ENCODE peak calls at places on chromosomes 7 and 10, in seven cellular contexts. One of them, this sample, is unnamed.

GRCh38 chr7:102260856-102261255 is 25.8 kb upstream of the SH2B2 start:
- DNase-seq in Caki2: no peak
- DNase-seq in fibroblast of pulmonary artery: peak
- DNase-seq in hypothalamus: no peak
- DNase-seq in progenitor cell of endocrine pancreas: no peak
- DNase-seq in left colon: no peak
- DNase-seq in stimulated activated CD4-positive, alpha-beta T cell treated with anti-CD3 and anti-CD28 coated beads, Interleukin-2, amount 100 ng/mL, for 48 hours: no peak
- DNase-seq in this sample: no peak

GRCh38 chr10:110008518-110009339 is 945 bp downstream of the ADD3 start:
- DNase-seq in Caki2: peak
- DNase-seq in fibroblast of pulmonary artery: peak
- DNase-seq in hypothalamus: no peak
- DNase-seq in progenitor cell of endocrine pancreas: no peak
- DNase-seq in left colon: peak
- DNase-seq in stimulated activated CD4-positive, alpha-beta T cell treated with anti-CD3 and anti-CD28 coated beads, Interleukin-2, amount 100 ng/mL, for 48 hours: peak
- DNase-seq in this sample: peak

GRCh38 chr7:47333959-47334358 is 248.0 kb downstream of the TNS3 start:
- DNase-seq in Caki2: no peak
- DNase-seq in fibroblast of pulmonary artery: no peak
- DNase-seq in hypothalamus: no peak
- DNase-seq in progenitor cell of endocrine pancreas: no peak
- DNase-seq in left colon: no peak
- DNase-seq in stimulated activated CD4-positive, alpha-beta T cell treated with anti-CD3 and anti-CD28 coated beads, Interleukin-2, amount 100 ng/mL, for 48 hours: no peak
- DNase-seq in this sample: no peak

GRCh38 chr10:27482984-27483956 is 20.8 kb upstream of the RAB18 start:
- DNase-seq in Caki2: no peak
- DNase-seq in fibroblast of pulmonary artery: no peak
- DNase-seq in hypothalamus: no peak
- DNase-seq in progenitor cell of endocrine pancreas: no peak
- DNase-seq in left colon: no peak
- DNase-seq in stimulated activated CD4-positive, alpha-beta T cell treated with anti-CD3 and anti-CD28 coated beads, Interleukin-2, amount 100 ng/mL, for 48 hours: no peak
- DNase-seq in this sample: no peak

GRCh38 chr7:139482662-139483466 is 609 bp downstream of the KLRG2 start:
- DNase-seq in Caki2: no peak
- DNase-seq in fibroblast of pulmonary artery: peak
- DNase-seq in hypothalamus: no peak
- DNase-seq in progenitor cell of endocrine pancreas: peak
- DNase-seq in left colon: peak
- DNase-seq in stimulated activated CD4-positive, alpha-beta T cell treated with anti-CD3 and anti-CD28 coated beads, Interleukin-2, amount 100 ng/mL, for 48 hours: peak
- DNase-seq in this sample: peak

GRCh38 chr7:74575083-74575803 is 82.3 kb upstream of the GTF2I start:
- DNase-seq in Caki2: peak
- DNase-seq in fibroblast of pulmonary artery: peak
- DNase-seq in hypothalamus: no peak
- DNase-seq in progenitor cell of endocrine pancreas: no peak
- DNase-seq in left colon: peak
- DNase-seq in stimulated activated CD4-positive, alpha-beta T cell treated with anti-CD3 and anti-CD28 coated beads, Interleukin-2, amount 100 ng/mL, for 48 hours: no peak
- DNase-seq in this sample: no peak

GRCh38 chr10:16449454-16449853 is 12.6 kb downstream of the PTER start:
- DNase-seq in Caki2: no peak
- DNase-seq in fibroblast of pulmonary artery: no peak
- DNase-seq in hypothalamus: no peak
- DNase-seq in progenitor cell of endocrine pancreas: no peak
- DNase-seq in left colon: no peak
- DNase-seq in stimulated activated CD4-positive, alpha-beta T cell treated with anti-CD3 and anti-CD28 coated beads, Interleukin-2, amount 100 ng/mL, for 48 hours: no peak
- DNase-seq in this sample: no peak

GRCh38 chr7:107322015-107322414 is 147.8 kb upstream of the GPR22 start:
- DNase-seq in Caki2: no peak
- DNase-seq in fibroblast of pulmonary artery: no peak
- DNase-seq in hypothalamus: no peak
- DNase-seq in progenitor cell of endocrine pancreas: no peak
- DNase-seq in left colon: no peak
- DNase-seq in stimulated activated CD4-positive, alpha-beta T cell treated with anti-CD3 and anti-CD28 coated beads, Interleukin-2, amount 100 ng/mL, for 48 hours: no peak
- DNase-seq in this sample: peak

GRCh38 chr7:68014031-68014774 is 1017.6 kb downstream of the TYW1 start:
- DNase-seq in Caki2: no peak
- DNase-seq in fibroblast of pulmonary artery: no peak
- DNase-seq in hypothalamus: no peak
- DNase-seq in progenitor cell of endocrine pancreas: no peak
- DNase-seq in left colon: no peak
- DNase-seq in stimulated activated CD4-positive, alpha-beta T cell treated with anti-CD3 and anti-CD28 coated beads, Interleukin-2, amount 100 ng/mL, for 48 hours: no peak
- DNase-seq in this sample: no peak

GRCh38 chr7:41069635-41070034 is 633.3 kb downstream of the INHBA start:
- DNase-seq in Caki2: no peak
- DNase-seq in fibroblast of pulmonary artery: no peak
- DNase-seq in hypothalamus: no peak
- DNase-seq in progenitor cell of endocrine pancreas: no peak
- DNase-seq in left colon: no peak
- DNase-seq in stimulated activated CD4-positive, alpha-beta T cell treated with anti-CD3 and anti-CD28 coated beads, Interleukin-2, amount 100 ng/mL, for 48 hours: no peak
- DNase-seq in this sample: no peak

GRCh38 chr7:151135866-151136514 is 31.5 kb downstream of the GBX1 start:
- DNase-seq in Caki2: no peak
- DNase-seq in fibroblast of pulmonary artery: no peak
- DNase-seq in hypothalamus: no peak
- DNase-seq in progenitor cell of endocrine pancreas: no peak
- DNase-seq in left colon: no peak
- DNase-seq in stimulated activated CD4-positive, alpha-beta T cell treated with anti-CD3 and anti-CD28 coated beads, Interleukin-2, amount 100 ng/mL, for 48 hours: no peak
- DNase-seq in this sample: no peak

GRCh38 chr10:44300666-44301649 is 83.9 kb downstream of the CXCL12 start:
- DNase-seq in Caki2: peak
- DNase-seq in fibroblast of pulmonary artery: peak
- DNase-seq in hypothalamus: no peak
- DNase-seq in progenitor cell of endocrine pancreas: no peak
- DNase-seq in left colon: no peak
- DNase-seq in stimulated activated CD4-positive, alpha-beta T cell treated with anti-CD3 and anti-CD28 coated beads, Interleukin-2, amount 100 ng/mL, for 48 hours: no peak
- DNase-seq in this sample: no peak

GRCh38 chr7:138919256-138919655 is 61.9 kb downstream of the KIAA1549 start:
- DNase-seq in Caki2: no peak
- DNase-seq in fibroblast of pulmonary artery: no peak
- DNase-seq in hypothalamus: no peak
- DNase-seq in progenitor cell of endocrine pancreas: no peak
- DNase-seq in left colon: no peak
- DNase-seq in stimulated activated CD4-positive, alpha-beta T cell treated with anti-CD3 and anti-CD28 coated beads, Interleukin-2, amount 100 ng/mL, for 48 hours: no peak
- DNase-seq in this sample: no peak

GRCh38 chr10:122073508-122073907 is 84.5 kb downstream of the TACC2 start:
- DNase-seq in Caki2: no peak
- DNase-seq in fibroblast of pulmonary artery: no peak
- DNase-seq in hypothalamus: no peak
- DNase-seq in progenitor cell of endocrine pancreas: no peak
- DNase-seq in left colon: no peak
- DNase-seq in stimulated activated CD4-positive, alpha-beta T cell treated with anti-CD3 and anti-CD28 coated beads, Interleukin-2, amount 100 ng/mL, for 48 hours: no peak
- DNase-seq in this sample: no peak

GRCh38 chr10:58638406-58638805 is 125.7 kb downstream of the BICC1 start:
- DNase-seq in Caki2: no peak
- DNase-seq in fibroblast of pulmonary artery: no peak
- DNase-seq in hypothalamus: no peak
- DNase-seq in progenitor cell of endocrine pancreas: no peak
- DNase-seq in left colon: no peak
- DNase-seq in stimulated activated CD4-positive, alpha-beta T cell treated with anti-CD3 and anti-CD28 coated beads, Interleukin-2, amount 100 ng/mL, for 48 hours: no peak
- DNase-seq in this sample: no peak

GRCh38 chr7:38211486-38211885 is 33.4 kb downstream of the STARD3NL start:
- DNase-seq in Caki2: no peak
- DNase-seq in fibroblast of pulmonary artery: peak
- DNase-seq in hypothalamus: no peak
- DNase-seq in progenitor cell of endocrine pancreas: no peak
- DNase-seq in left colon: no peak
- DNase-seq in stimulated activated CD4-positive, alpha-beta T cell treated with anti-CD3 and anti-CD28 coated beads, Interleukin-2, amount 100 ng/mL, for 48 hours: no peak
- DNase-seq in this sample: no peak

GRCh38 chr10:125692246-125692931 is 9.4 kb upstream of the TEX36 start:
- DNase-seq in Caki2: no peak
- DNase-seq in fibroblast of pulmonary artery: no peak
- DNase-seq in hypothalamus: no peak
- DNase-seq in progenitor cell of endocrine pancreas: no peak
- DNase-seq in left colon: no peak
- DNase-seq in stimulated activated CD4-positive, alpha-beta T cell treated with anti-CD3 and anti-CD28 coated beads, Interleukin-2, amount 100 ng/mL, for 48 hours: no peak
- DNase-seq in this sample: no peak

GRCh38 chr7:73526892-73527821 is 5.1 kb upstream of the BAZ1B start:
- DNase-seq in Caki2: no peak
- DNase-seq in fibroblast of pulmonary artery: no peak
- DNase-seq in hypothalamus: no peak
- DNase-seq in progenitor cell of endocrine pancreas: no peak
- DNase-seq in left colon: no peak
- DNase-seq in stimulated activated CD4-positive, alpha-beta T cell treated with anti-CD3 and anti-CD28 coated beads, Interleukin-2, amount 100 ng/mL, for 48 hours: no peak
- DNase-seq in this sample: no peak

GRCh38 chr10:71454347-71454746 is 57.6 kb downstream of the CDH23 start:
- DNase-seq in Caki2: no peak
- DNase-seq in fibroblast of pulmonary artery: no peak
- DNase-seq in hypothalamus: no peak
- DNase-seq in progenitor cell of endocrine pancreas: no peak
- DNase-seq in left colon: no peak
- DNase-seq in stimulated activated CD4-positive, alpha-beta T cell treated with anti-CD3 and anti-CD28 coated beads, Interleukin-2, amount 100 ng/mL, for 48 hours: no peak
- DNase-seq in this sample: no peak

GRCh38 chr10:95814011-95814727 is 58.2 kb downstream of the ENTPD1 start:
- DNase-seq in Caki2: no peak
- DNase-seq in fibroblast of pulmonary artery: peak
- DNase-seq in hypothalamus: no peak
- DNase-seq in progenitor cell of endocrine pancreas: no peak
- DNase-seq in left colon: peak
- DNase-seq in stimulated activated CD4-positive, alpha-beta T cell treated with anti-CD3 and anti-CD28 coated beads, Interleukin-2, amount 100 ng/mL, for 48 hours: no peak
- DNase-seq in this sample: no peak

GRCh38 chr7:84274029-84274638 is 79.5 kb upstream of the SEMA3A start:
- DNase-seq in Caki2: no peak
- DNase-seq in fibroblast of pulmonary artery: peak
- DNase-seq in hypothalamus: no peak
- DNase-seq in progenitor cell of endocrine pancreas: no peak
- DNase-seq in left colon: no peak
- DNase-seq in stimulated activated CD4-positive, alpha-beta T cell treated with anti-CD3 and anti-CD28 coated beads, Interleukin-2, amount 100 ng/mL, for 48 hours: no peak
- DNase-seq in this sample: no peak

GRCh38 chr7:95875519-95875918 is 103.2 kb downstream of the DYNC1I1 start:
- DNase-seq in Caki2: no peak
- DNase-seq in fibroblast of pulmonary artery: no peak
- DNase-seq in hypothalamus: no peak
- DNase-seq in progenitor cell of endocrine pancreas: no peak
- DNase-seq in left colon: no peak
- DNase-seq in stimulated activated CD4-positive, alpha-beta T cell treated with anti-CD3 and anti-CD28 coated beads, Interleukin-2, amount 100 ng/mL, for 48 hours: no peak
- DNase-seq in this sample: no peak

GRCh38 chr10:31136951-31137885 is 105.6 kb upstream of the ZNF438 start:
- DNase-seq in Caki2: no peak
- DNase-seq in fibroblast of pulmonary artery: peak
- DNase-seq in hypothalamus: no peak
- DNase-seq in progenitor cell of endocrine pancreas: no peak
- DNase-seq in left colon: no peak
- DNase-seq in stimulated activated CD4-positive, alpha-beta T cell treated with anti-CD3 and anti-CD28 coated beads, Interleukin-2, amount 100 ng/mL, for 48 hours: no peak
- DNase-seq in this sample: no peak

GRCh38 chr10:97850446-97850845 is 803 bp downstream of the GOLGA7B start:
- DNase-seq in Caki2: no peak
- DNase-seq in fibroblast of pulmonary artery: no peak
- DNase-seq in hypothalamus: no peak
- DNase-seq in progenitor cell of endocrine pancreas: no peak
- DNase-seq in left colon: no peak
- DNase-seq in stimulated activated CD4-positive, alpha-beta T cell treated with anti-CD3 and anti-CD28 coated beads, Interleukin-2, amount 100 ng/mL, for 48 hours: no peak
- DNase-seq in this sample: no peak

GRCh38 chr7:33757563-33758165 is 147.7 kb upstream of the BMPER start:
- DNase-seq in Caki2: peak
- DNase-seq in fibroblast of pulmonary artery: peak
- DNase-seq in hypothalamus: no peak
- DNase-seq in progenitor cell of endocrine pancreas: no peak
- DNase-seq in left colon: peak
- DNase-seq in stimulated activated CD4-positive, alpha-beta T cell treated with anti-CD3 and anti-CD28 coated beads, Interleukin-2, amount 100 ng/mL, for 48 hours: peak
- DNase-seq in this sample: no peak

GRCh38 chr10:80357804-80358125 is 1.2 kb downstream of the DYDC2 start:
- DNase-seq in Caki2: no peak
- DNase-seq in fibroblast of pulmonary artery: no peak
- DNase-seq in hypothalamus: no peak
- DNase-seq in progenitor cell of endocrine pancreas: no peak
- DNase-seq in left colon: no peak
- DNase-seq in stimulated activated CD4-positive, alpha-beta T cell treated with anti-CD3 and anti-CD28 coated beads, Interleukin-2, amount 100 ng/mL, for 48 hours: no peak
- DNase-seq in this sample: no peak

GRCh38 chr10:17409170-17409733 is 45.1 kb downstream of the ST8SIA6 start:
- DNase-seq in Caki2: peak
- DNase-seq in fibroblast of pulmonary artery: peak
- DNase-seq in hypothalamus: no peak
- DNase-seq in progenitor cell of endocrine pancreas: no peak
- DNase-seq in left colon: no peak
- DNase-seq in stimulated activated CD4-positive, alpha-beta T cell treated with anti-CD3 and anti-CD28 coated beads, Interleukin-2, amount 100 ng/mL, for 48 hours: no peak
- DNase-seq in this sample: no peak

GRCh38 chr10:7610017-7610416 is 56.7 kb downstream of the ITIH5 start:
- DNase-seq in Caki2: no peak
- DNase-seq in fibroblast of pulmonary artery: no peak
- DNase-seq in hypothalamus: no peak
- DNase-seq in progenitor cell of endocrine pancreas: no peak
- DNase-seq in left colon: no peak
- DNase-seq in stimulated activated CD4-positive, alpha-beta T cell treated with anti-CD3 and anti-CD28 coated beads, Interleukin-2, amount 100 ng/mL, for 48 hours: no peak
- DNase-seq in this sample: no peak

GRCh38 chr10:58282615-58283014 is 13.7 kb downstream of the CISD1 start:
- DNase-seq in Caki2: no peak
- DNase-seq in fibroblast of pulmonary artery: peak
- DNase-seq in hypothalamus: no peak
- DNase-seq in progenitor cell of endocrine pancreas: no peak
- DNase-seq in left colon: no peak
- DNase-seq in stimulated activated CD4-positive, alpha-beta T cell treated with anti-CD3 and anti-CD28 coated beads, Interleukin-2, amount 100 ng/mL, for 48 hours: no peak
- DNase-seq in this sample: peak

This sample was measured in HL-60.